ENCODE peak calls at places on chromosome 10, in nine cellular contexts. One of them, this sample, is unnamed.

GRCh38 chr10:4312046-4312835 is 513.8 kb upstream of the AKR1E2 start:
- DNase-seq in SK-N-SH: no peak
- DNase-seq in Ammon's horn: no peak
- DNase-seq in NCI-H226: no peak
- DNase-seq in RKO: no peak
- DNase-seq in ACHN: no peak
- DNase-seq in heart left ventricle: no peak
- DNase-seq in NCI-H1092: no peak
- DNase-seq in HTR-8/SVneo: no peak
- DNase-seq in this sample: no peak

GRCh38 chr10:68154211-68154497 is 44.9 kb downstream of the MYPN start:
- DNase-seq in NCI-H1092: peak
- DNase-seq in heart left ventricle: peak
- DNase-seq in SK-N-SH: peak
- DNase-seq in RKO: no peak
- DNase-seq in HTR-8/SVneo: peak
- DNase-seq in ACHN: peak
- DNase-seq in NCI-H226: peak
- DNase-seq in Ammon's horn: peak
- DNase-seq in this sample: peak

GRCh38 chr10:6737758-6738463 is 157.8 kb upstream of the PRKCQ start:
- DNase-seq in HTR-8/SVneo: peak
- DNase-seq in RKO: no peak
- DNase-seq in ACHN: no peak
- DNase-seq in NCI-H1092: no peak
- DNase-seq in SK-N-SH: no peak
- DNase-seq in NCI-H226: no peak
- DNase-seq in heart left ventricle: no peak
- DNase-seq in Ammon's horn: peak
- DNase-seq in this sample: peak

GRCh38 chr10:18043607-18044006 is 91.9 kb downstream of the SLC39A12 start:
- DNase-seq in Ammon's horn: no peak
- DNase-seq in NCI-H226: no peak
- DNase-seq in NCI-H1092: no peak
- DNase-seq in RKO: no peak
- DNase-seq in SK-N-SH: no peak
- DNase-seq in heart left ventricle: no peak
- DNase-seq in HTR-8/SVneo: no peak
- DNase-seq in ACHN: no peak
- DNase-seq in this sample: no peak

GRCh38 chr10:86721232-86721631 is 35.2 kb upstream of the BMPR1A start:
- DNase-seq in Ammon's horn: no peak
- DNase-seq in RKO: no peak
- DNase-seq in SK-N-SH: no peak
- DNase-seq in heart left ventricle: no peak
- DNase-seq in NCI-H1092: no peak
- DNase-seq in NCI-H226: no peak
- DNase-seq in ACHN: no peak
- DNase-seq in HTR-8/SVneo: no peak
- DNase-seq in this sample: no peak

GRCh38 chr10:73537709-73538108 is 41.9 kb upstream of the PPP3CB start:
- DNase-seq in HTR-8/SVneo: no peak
- DNase-seq in ACHN: no peak
- DNase-seq in SK-N-SH: no peak
- DNase-seq in NCI-H226: no peak
- DNase-seq in RKO: no peak
- DNase-seq in NCI-H1092: no peak
- DNase-seq in Ammon's horn: no peak
- DNase-seq in heart left ventricle: no peak
- DNase-seq in this sample: no peak

GRCh38 chr10:28432210-28432676 is 100.7 kb upstream of the WAC start:
- DNase-seq in Ammon's horn: peak
- DNase-seq in NCI-H226: peak
- DNase-seq in SK-N-SH: peak
- DNase-seq in heart left ventricle: peak
- DNase-seq in RKO: peak
- DNase-seq in NCI-H1092: peak
- DNase-seq in HTR-8/SVneo: peak
- DNase-seq in ACHN: peak
- DNase-seq in this sample: peak

GRCh38 chr10:866577-866941 is 64.9 kb downstream of the LARP4B start:
- DNase-seq in ACHN: no peak
- DNase-seq in NCI-H226: no peak
- DNase-seq in Ammon's horn: no peak
- DNase-seq in heart left ventricle: no peak
- DNase-seq in SK-N-SH: no peak
- DNase-seq in HTR-8/SVneo: no peak
- DNase-seq in NCI-H1092: no peak
- DNase-seq in RKO: no peak
- DNase-seq in this sample: no peak

GRCh38 chr10:124611738-124612137 is 132.4 kb downstream of the FAM53B start:
- DNase-seq in NCI-H1092: no peak
- DNase-seq in NCI-H226: no peak
- DNase-seq in ACHN: no peak
- DNase-seq in SK-N-SH: no peak
- DNase-seq in RKO: no peak
- DNase-seq in Ammon's horn: no peak
- DNase-seq in HTR-8/SVneo: no peak
- DNase-seq in heart left ventricle: no peak
- DNase-seq in this sample: no peak

GRCh38 chr10:6532321-6532720 is 47.8 kb downstream of the PRKCQ start:
- DNase-seq in Ammon's horn: no peak
- DNase-seq in HTR-8/SVneo: no peak
- DNase-seq in RKO: no peak
- DNase-seq in NCI-H226: no peak
- DNase-seq in SK-N-SH: no peak
- DNase-seq in ACHN: no peak
- DNase-seq in heart left ventricle: no peak
- DNase-seq in NCI-H1092: no peak
- DNase-seq in this sample: no peak

GRCh38 chr10:115214799-115215198 is 121.6 kb downstream of the ATRNL1 start:
- DNase-seq in HTR-8/SVneo: no peak
- DNase-seq in SK-N-SH: peak
- DNase-seq in Ammon's horn: no peak
- DNase-seq in ACHN: no peak
- DNase-seq in RKO: no peak
- DNase-seq in NCI-H226: no peak
- DNase-seq in heart left ventricle: no peak
- DNase-seq in NCI-H1092: no peak
- DNase-seq in this sample: no peak

GRCh38 chr10:31723074-31723750 is 205.4 kb downstream of the ARHGAP12 start:
- DNase-seq in RKO: no peak
- DNase-seq in HTR-8/SVneo: no peak
- DNase-seq in Ammon's horn: peak
- DNase-seq in heart left ventricle: no peak
- DNase-seq in NCI-H226: no peak
- DNase-seq in NCI-H1092: no peak
- DNase-seq in SK-N-SH: no peak
- DNase-seq in ACHN: no peak
- DNase-seq in this sample: no peak

GRCh38 chr10:27908231-27908630 is 90.6 kb downstream of the ODAD2 start:
- DNase-seq in ACHN: no peak
- DNase-seq in Ammon's horn: no peak
- DNase-seq in heart left ventricle: no peak
- DNase-seq in NCI-H1092: no peak
- DNase-seq in NCI-H226: no peak
- DNase-seq in HTR-8/SVneo: no peak
- DNase-seq in RKO: no peak
- DNase-seq in SK-N-SH: no peak
- DNase-seq in this sample: no peak

GRCh38 chr10:25944771-25945170 is 10.7 kb downstream of the MYO3A start:
- DNase-seq in NCI-H226: no peak
- DNase-seq in heart left ventricle: no peak
- DNase-seq in ACHN: no peak
- DNase-seq in RKO: no peak
- DNase-seq in Ammon's horn: no peak
- DNase-seq in SK-N-SH: no peak
- DNase-seq in HTR-8/SVneo: no peak
- DNase-seq in NCI-H1092: no peak
- DNase-seq in this sample: no peak

GRCh38 chr10:108048898-108049297 is 884.4 kb upstream of the SORCS1 start:
- DNase-seq in RKO: no peak
- DNase-seq in ACHN: no peak
- DNase-seq in NCI-H1092: no peak
- DNase-seq in NCI-H226: no peak
- DNase-seq in SK-N-SH: no peak
- DNase-seq in heart left ventricle: no peak
- DNase-seq in Ammon's horn: no peak
- DNase-seq in HTR-8/SVneo: no peak
- DNase-seq in this sample: no peak

GRCh38 chr10:49759787-49760551 is 2.2 kb downstream of the OGDHL start:
- DNase-seq in heart left ventricle: no peak
- DNase-seq in NCI-H1092: no peak
- DNase-seq in RKO: no peak
- DNase-seq in HTR-8/SVneo: no peak
- DNase-seq in SK-N-SH: peak
- DNase-seq in ACHN: peak
- DNase-seq in Ammon's horn: no peak
- DNase-seq in NCI-H226: no peak
- DNase-seq in this sample: no peak

GRCh38 chr10:30190831-30191552 is 131.6 kb upstream of the JCAD start:
- DNase-seq in ACHN: no peak
- DNase-seq in NCI-H226: no peak
- DNase-seq in HTR-8/SVneo: no peak
- DNase-seq in RKO: no peak
- DNase-seq in Ammon's horn: no peak
- DNase-seq in heart left ventricle: no peak
- DNase-seq in NCI-H1092: no peak
- DNase-seq in SK-N-SH: no peak
- DNase-seq in this sample: no peak

GRCh38 chr10:11539191-11539868 is 72.1 kb downstream of the USP6NL start:
- DNase-seq in RKO: peak
- DNase-seq in Ammon's horn: peak
- DNase-seq in ACHN: no peak
- DNase-seq in NCI-H226: peak
- DNase-seq in HTR-8/SVneo: no peak
- DNase-seq in heart left ventricle: no peak
- DNase-seq in NCI-H1092: no peak
- DNase-seq in SK-N-SH: no peak
- DNase-seq in this sample: peak

GRCh38 chr10:110491346-110491745 is 6.4 kb upstream of the DUSP5 start:
- DNase-seq in heart left ventricle: no peak
- DNase-seq in Ammon's horn: no peak
- DNase-seq in NCI-H1092: no peak
- DNase-seq in RKO: peak
- DNase-seq in HTR-8/SVneo: no peak
- DNase-seq in NCI-H226: no peak
- DNase-seq in SK-N-SH: no peak
- DNase-seq in ACHN: no peak
- DNase-seq in this sample: no peak

GRCh38 chr10:13698217-13698616 is 111.5 kb downstream of the PRPF18 start:
- DNase-seq in NCI-H226: no peak
- DNase-seq in heart left ventricle: peak
- DNase-seq in RKO: no peak
- DNase-seq in HTR-8/SVneo: no peak
- DNase-seq in ACHN: no peak
- DNase-seq in SK-N-SH: no peak
- DNase-seq in Ammon's horn: no peak
- DNase-seq in NCI-H1092: no peak
- DNase-seq in this sample: no peak

GRCh38 chr10:131555406-131555805 is 243.9 kb upstream of the TCERG1L start:
- DNase-seq in NCI-H226: no peak
- DNase-seq in heart left ventricle: no peak
- DNase-seq in NCI-H1092: no peak
- DNase-seq in Ammon's horn: no peak
- DNase-seq in HTR-8/SVneo: no peak
- DNase-seq in ACHN: no peak
- DNase-seq in RKO: no peak
- DNase-seq in SK-N-SH: no peak
- DNase-seq in this sample: no peak

GRCh38 chr10:20817646-20818045 is 79.5 kb downstream of the NEBL start:
- DNase-seq in SK-N-SH: no peak
- DNase-seq in RKO: no peak
- DNase-seq in heart left ventricle: no peak
- DNase-seq in NCI-H1092: no peak
- DNase-seq in ACHN: no peak
- DNase-seq in HTR-8/SVneo: no peak
- DNase-seq in NCI-H226: no peak
- DNase-seq in Ammon's horn: peak
- DNase-seq in this sample: peak

GRCh38 chr10:23522345-23522744 is 83.5 kb downstream of the OTUD1 start:
- DNase-seq in NCI-H226: peak
- DNase-seq in ACHN: no peak
- DNase-seq in SK-N-SH: no peak
- DNase-seq in HTR-8/SVneo: no peak
- DNase-seq in RKO: no peak
- DNase-seq in heart left ventricle: no peak
- DNase-seq in NCI-H1092: no peak
- DNase-seq in Ammon's horn: no peak
- DNase-seq in this sample: no peak

GRCh38 chr10:44786451-44786850 is 124.7 kb upstream of the TMEM72 start:
- DNase-seq in RKO: no peak
- DNase-seq in NCI-H1092: no peak
- DNase-seq in HTR-8/SVneo: no peak
- DNase-seq in NCI-H226: peak
- DNase-seq in SK-N-SH: no peak
- DNase-seq in ACHN: no peak
- DNase-seq in Ammon's horn: peak
- DNase-seq in heart left ventricle: no peak
- DNase-seq in this sample: peak

GRCh38 chr10:66564341-66564740 is 361.5 kb upstream of the LRRTM3 start:
- DNase-seq in Ammon's horn: no peak
- DNase-seq in RKO: peak
- DNase-seq in ACHN: no peak
- DNase-seq in SK-N-SH: no peak
- DNase-seq in NCI-H226: no peak
- DNase-seq in NCI-H1092: no peak
- DNase-seq in heart left ventricle: no peak
- DNase-seq in HTR-8/SVneo: no peak
- DNase-seq in this sample: no peak

GRCh38 chr10:316390-316789 is 181.1 kb downstream of the ZMYND11 start:
- DNase-seq in ACHN: no peak
- DNase-seq in heart left ventricle: no peak
- DNase-seq in RKO: no peak
- DNase-seq in NCI-H226: no peak
- DNase-seq in Ammon's horn: no peak
- DNase-seq in HTR-8/SVneo: no peak
- DNase-seq in NCI-H1092: no peak
- DNase-seq in SK-N-SH: no peak
- DNase-seq in this sample: no peak

GRCh38 chr10:3761916-3762708 is 22.9 kb downstream of the KLF6 start:
- DNase-seq in NCI-H1092: no peak
- DNase-seq in SK-N-SH: no peak
- DNase-seq in RKO: no peak
- DNase-seq in heart left ventricle: no peak
- DNase-seq in Ammon's horn: no peak
- DNase-seq in ACHN: peak
- DNase-seq in HTR-8/SVneo: no peak
- DNase-seq in NCI-H226: peak
- DNase-seq in this sample: no peak

GRCh38 chr10:29239569-29240472 is 49.0 kb upstream of the LYZL1 start:
- DNase-seq in RKO: peak
- DNase-seq in HTR-8/SVneo: peak
- DNase-seq in SK-N-SH: peak
- DNase-seq in NCI-H226: no peak
- DNase-seq in Ammon's horn: no peak
- DNase-seq in NCI-H1092: peak
- DNase-seq in ACHN: peak
- DNase-seq in heart left ventricle: no peak
- DNase-seq in this sample: peak

GRCh38 chr10:77949167-77949566 is 22.6 kb upstream of the DLG5 start:
- DNase-seq in RKO: peak
- DNase-seq in NCI-H1092: no peak
- DNase-seq in HTR-8/SVneo: peak
- DNase-seq in Ammon's horn: no peak
- DNase-seq in heart left ventricle: no peak
- DNase-seq in SK-N-SH: no peak
- DNase-seq in ACHN: peak
- DNase-seq in NCI-H226: peak
- DNase-seq in this sample: peak

GRCh38 chr10:110857265-110858158 is 14.2 kb upstream of the PDCD4 start:
- DNase-seq in RKO: no peak
- DNase-seq in HTR-8/SVneo: no peak
- DNase-seq in Ammon's horn: peak
- DNase-seq in ACHN: no peak
- DNase-seq in SK-N-SH: no peak
- DNase-seq in NCI-H1092: peak
- DNase-seq in heart left ventricle: no peak
- DNase-seq in NCI-H226: peak
- DNase-seq in this sample: peak